ENCODE peak calls at places on chromosome 1, in six cellular contexts. One of them, this sample, is unnamed.

GRCh38 chr1:234649432-234650081 is 39.6 kb upstream of the IRF2BP2 start:
- DNase-seq in mesothelial cell of epicardium: no peak
- DNase-seq in osteocyte: no peak
- DNase-seq in cardiac fibroblast: peak
- DNase-seq in H1: no peak
- DNase-seq in breast epithelium: no peak
- DNase-seq in this sample: peak

GRCh38 chr1:151579436-151580225 is 32.2 kb upstream of the SNX27 start:
- DNase-seq in mesothelial cell of epicardium: no peak
- DNase-seq in osteocyte: no peak
- DNase-seq in cardiac fibroblast: peak
- DNase-seq in H1: no peak
- DNase-seq in breast epithelium: no peak
- DNase-seq in this sample: peak

GRCh38 chr1:33825506-33825905 is 38.4 kb upstream of the HMGB4 start:
- DNase-seq in mesothelial cell of epicardium: no peak
- DNase-seq in osteocyte: no peak
- DNase-seq in cardiac fibroblast: no peak
- DNase-seq in H1: no peak
- DNase-seq in breast epithelium: no peak
- DNase-seq in this sample: no peak

GRCh38 chr1:33004628-33005027 is 32.1 kb downstream of the AK2 start:
- DNase-seq in mesothelial cell of epicardium: no peak
- DNase-seq in osteocyte: no peak
- DNase-seq in cardiac fibroblast: peak
- DNase-seq in H1: no peak
- DNase-seq in breast epithelium: no peak
- DNase-seq in this sample: peak

GRCh38 chr1:43776043-43776761 is 68.9 kb downstream of the ST3GAL3 start:
- DNase-seq in mesothelial cell of epicardium: no peak
- DNase-seq in osteocyte: no peak
- DNase-seq in cardiac fibroblast: peak
- DNase-seq in H1: no peak
- DNase-seq in breast epithelium: no peak
- DNase-seq in this sample: peak

GRCh38 chr1:21896026-21896425 is 41.1 kb downstream of the HSPG2 start:
- DNase-seq in mesothelial cell of epicardium: no peak
- DNase-seq in osteocyte: no peak
- DNase-seq in cardiac fibroblast: no peak
- DNase-seq in H1: no peak
- DNase-seq in breast epithelium: no peak
- DNase-seq in this sample: no peak

GRCh38 chr1:118826669-118827068 is 161.5 kb downstream of the TBX15 start:
- DNase-seq in mesothelial cell of epicardium: no peak
- DNase-seq in osteocyte: no peak
- DNase-seq in cardiac fibroblast: no peak
- DNase-seq in H1: no peak
- DNase-seq in breast epithelium: no peak
- DNase-seq in this sample: no peak

GRCh38 chr1:29990304-29990703 is 733.1 kb downstream of the MATN1 start:
- DNase-seq in mesothelial cell of epicardium: no peak
- DNase-seq in osteocyte: peak
- DNase-seq in cardiac fibroblast: no peak
- DNase-seq in H1: peak
- DNase-seq in breast epithelium: no peak
- DNase-seq in this sample: no peak

GRCh38 chr1:154219511-154219910 is 1.2 kb upstream of the UBAP2L start:
- DNase-seq in mesothelial cell of epicardium: no peak
- DNase-seq in osteocyte: peak
- DNase-seq in cardiac fibroblast: peak
- DNase-seq in H1: no peak
- DNase-seq in breast epithelium: no peak
- DNase-seq in this sample: peak

GRCh38 chr1:218339267-218339831 is 5.8 kb upstream of the TGFB2 start:
- DNase-seq in mesothelial cell of epicardium: no peak
- DNase-seq in osteocyte: no peak
- DNase-seq in cardiac fibroblast: peak
- DNase-seq in H1: no peak
- DNase-seq in breast epithelium: no peak
- DNase-seq in this sample: peak

GRCh38 chr1:204286841-204287387 is 72.8 kb downstream of the PLEKHA6 start:
- DNase-seq in mesothelial cell of epicardium: no peak
- DNase-seq in osteocyte: no peak
- DNase-seq in cardiac fibroblast: no peak
- DNase-seq in H1: no peak
- DNase-seq in breast epithelium: peak
- DNase-seq in this sample: no peak

GRCh38 chr1:170664283-170664827 is 424 bp downstream of the PRRX1 start:
- DNase-seq in mesothelial cell of epicardium: no peak
- DNase-seq in osteocyte: no peak
- DNase-seq in cardiac fibroblast: peak
- DNase-seq in H1: peak
- DNase-seq in breast epithelium: no peak
- DNase-seq in this sample: no peak

GRCh38 chr1:93768380-93768863 is 86.8 kb upstream of the BCAR3 start:
- DNase-seq in mesothelial cell of epicardium: no peak
- DNase-seq in osteocyte: no peak
- DNase-seq in cardiac fibroblast: no peak
- DNase-seq in H1: no peak
- DNase-seq in breast epithelium: no peak
- DNase-seq in this sample: no peak

GRCh38 chr1:202452508-202452907 is 104.0 kb downstream of the PPP1R12B start:
- DNase-seq in mesothelial cell of epicardium: no peak
- DNase-seq in osteocyte: no peak
- DNase-seq in cardiac fibroblast: no peak
- DNase-seq in H1: no peak
- DNase-seq in breast epithelium: no peak
- DNase-seq in this sample: no peak

GRCh38 chr1:18805116-18805515 is 54.3 kb downstream of the TAS1R2 start:
- DNase-seq in mesothelial cell of epicardium: no peak
- DNase-seq in osteocyte: no peak
- DNase-seq in cardiac fibroblast: no peak
- DNase-seq in H1: no peak
- DNase-seq in breast epithelium: no peak
- DNase-seq in this sample: no peak

GRCh38 chr1:149844096-149844495 is 55.3 kb upstream of the BOLA1 start:
- DNase-seq in mesothelial cell of epicardium: no peak
- DNase-seq in osteocyte: no peak
- DNase-seq in cardiac fibroblast: peak
- DNase-seq in H1: no peak
- DNase-seq in breast epithelium: no peak
- DNase-seq in this sample: peak

GRCh38 chr1:8809342-8809736 is 8.1 kb downstream of the RERE start:
- DNase-seq in mesothelial cell of epicardium: no peak
- DNase-seq in osteocyte: no peak
- DNase-seq in cardiac fibroblast: peak
- DNase-seq in H1: no peak
- DNase-seq in breast epithelium: no peak
- DNase-seq in this sample: no peak

GRCh38 chr1:156599811-156600210 is 1.5 kb downstream of the GPATCH4 start:
- DNase-seq in mesothelial cell of epicardium: no peak
- DNase-seq in osteocyte: no peak
- DNase-seq in cardiac fibroblast: peak
- DNase-seq in H1: no peak
- DNase-seq in breast epithelium: no peak
- DNase-seq in this sample: peak

GRCh38 chr1:88683516-88683847 is 591 bp upstream of the PKN2 start:
- DNase-seq in mesothelial cell of epicardium: no peak
- DNase-seq in osteocyte: no peak
- DNase-seq in cardiac fibroblast: no peak
- DNase-seq in H1: no peak
- DNase-seq in breast epithelium: peak
- DNase-seq in this sample: no peak

GRCh38 chr1:160416369-160416768 is 16.0 kb downstream of the VANGL2 start:
- DNase-seq in mesothelial cell of epicardium: no peak
- DNase-seq in osteocyte: no peak
- DNase-seq in cardiac fibroblast: peak
- DNase-seq in H1: no peak
- DNase-seq in breast epithelium: no peak
- DNase-seq in this sample: peak

GRCh38 chr1:107879338-107879737 is 85.6 kb downstream of the VAV3 start:
- DNase-seq in mesothelial cell of epicardium: no peak
- DNase-seq in osteocyte: no peak
- DNase-seq in cardiac fibroblast: peak
- DNase-seq in H1: no peak
- DNase-seq in breast epithelium: no peak
- DNase-seq in this sample: no peak

GRCh38 chr1:147723691-147724323 is 36.6 kb downstream of the GJA5 start:
- DNase-seq in mesothelial cell of epicardium: no peak
- DNase-seq in osteocyte: no peak
- DNase-seq in cardiac fibroblast: peak
- DNase-seq in H1: peak
- DNase-seq in breast epithelium: no peak
- DNase-seq in this sample: peak

GRCh38 chr1:248852548-248852947 is 6.3 kb downstream of the ZNF692 start:
- DNase-seq in mesothelial cell of epicardium: no peak
- DNase-seq in osteocyte: peak
- DNase-seq in cardiac fibroblast: no peak
- DNase-seq in H1: no peak
- DNase-seq in breast epithelium: no peak
- DNase-seq in this sample: no peak

DNA sequence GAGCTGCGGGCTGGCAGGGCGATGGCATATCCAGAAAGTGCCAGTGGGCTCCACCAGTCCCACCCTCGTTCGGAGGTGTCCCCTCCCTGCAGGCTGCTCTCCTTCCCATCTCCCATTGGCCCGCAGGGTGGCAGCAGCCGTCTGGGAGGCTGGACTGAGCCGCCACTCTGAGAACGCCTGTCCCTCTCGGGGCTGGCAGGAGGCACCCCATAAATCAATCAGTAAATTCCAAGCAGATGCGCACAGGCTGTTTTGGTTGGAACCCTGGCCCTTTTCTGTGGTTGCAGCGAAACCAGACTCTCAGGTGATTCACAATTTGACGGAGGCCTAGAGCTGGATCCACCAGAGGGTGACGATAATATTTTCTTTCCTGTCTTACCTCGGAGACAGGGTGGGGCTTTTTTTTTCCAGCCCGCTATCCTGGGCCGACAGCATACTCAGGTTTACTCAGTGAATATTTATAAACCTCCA is 99.7 kb downstream of the GLIS1 start:
- DNase-seq in mesothelial cell of epicardium: peak
- DNase-seq in osteocyte: no peak
- DNase-seq in cardiac fibroblast: peak
- DNase-seq in H1: no peak
- DNase-seq in breast epithelium: peak
- DNase-seq in this sample: peak
- TF ChIP-seq CTCF in mesothelial cell of epicardium: no peak
- TF ChIP-seq CTCF in osteocyte: no peak
- TF ChIP-seq CTCF in cardiac fibroblast: no peak
- TF ChIP-seq CTCF in H1: peak
- TF ChIP-seq CTCF in breast epithelium: no peak
- TF ChIP-seq CTCF in this sample: no peak

GRCh38 chr1:27938488-27938887 is 3.7 kb downstream of the SMPDL3B start:
- DNase-seq in mesothelial cell of epicardium: no peak
- DNase-seq in osteocyte: no peak
- DNase-seq in cardiac fibroblast: no peak
- DNase-seq in H1: no peak
- DNase-seq in breast epithelium: no peak
- DNase-seq in this sample: no peak

GRCh38 chr1:27940870-27941269 is 6.1 kb downstream of the SMPDL3B start:
- DNase-seq in mesothelial cell of epicardium: no peak
- DNase-seq in osteocyte: no peak
- DNase-seq in cardiac fibroblast: no peak
- DNase-seq in H1: no peak
- DNase-seq in breast epithelium: no peak
- DNase-seq in this sample: no peak

GRCh38 chr1:27937524-27937836 is 2.7 kb downstream of the SMPDL3B start:
- DNase-seq in mesothelial cell of epicardium: no peak
- DNase-seq in osteocyte: no peak
- DNase-seq in cardiac fibroblast: no peak
- DNase-seq in H1: no peak
- DNase-seq in breast epithelium: no peak
- DNase-seq in this sample: no peak

GRCh38 chr1:27941671-27942540 is 7.1 kb downstream of the SMPDL3B start:
- DNase-seq in mesothelial cell of epicardium: no peak
- DNase-seq in osteocyte: no peak
- DNase-seq in cardiac fibroblast: no peak
- DNase-seq in H1: no peak
- DNase-seq in breast epithelium: no peak
- DNase-seq in this sample: no peak

GRCh38 chr1:27940297-27940696 is 5.5 kb downstream of the SMPDL3B start:
- DNase-seq in mesothelial cell of epicardium: no peak
- DNase-seq in osteocyte: no peak
- DNase-seq in cardiac fibroblast: peak
- DNase-seq in H1: peak
- DNase-seq in breast epithelium: no peak
- DNase-seq in this sample: peak
- TF ChIP-seq CTCF in mesothelial cell of epicardium: no peak
- TF ChIP-seq CTCF in osteocyte: peak
- TF ChIP-seq CTCF in cardiac fibroblast: peak
- TF ChIP-seq CTCF in H1: peak
- TF ChIP-seq CTCF in breast epithelium: no peak
- TF ChIP-seq CTCF in this sample: peak

GRCh38 chr1:3898994-3899775 is 887 bp downstream of the C1orf174 start:
- DNase-seq in mesothelial cell of epicardium: no peak
- DNase-seq in osteocyte: no peak
- DNase-seq in cardiac fibroblast: peak
- DNase-seq in H1: no peak
- DNase-seq in breast epithelium: no peak
- DNase-seq in this sample: peak
- TF ChIP-seq CTCF in mesothelial cell of epicardium: no peak
- TF ChIP-seq CTCF in osteocyte: no peak
- TF ChIP-seq CTCF in cardiac fibroblast: peak
- TF ChIP-seq CTCF in H1: peak
- TF ChIP-seq CTCF in breast epithelium: no peak
- TF ChIP-seq CTCF in this sample: peak

DNA sequence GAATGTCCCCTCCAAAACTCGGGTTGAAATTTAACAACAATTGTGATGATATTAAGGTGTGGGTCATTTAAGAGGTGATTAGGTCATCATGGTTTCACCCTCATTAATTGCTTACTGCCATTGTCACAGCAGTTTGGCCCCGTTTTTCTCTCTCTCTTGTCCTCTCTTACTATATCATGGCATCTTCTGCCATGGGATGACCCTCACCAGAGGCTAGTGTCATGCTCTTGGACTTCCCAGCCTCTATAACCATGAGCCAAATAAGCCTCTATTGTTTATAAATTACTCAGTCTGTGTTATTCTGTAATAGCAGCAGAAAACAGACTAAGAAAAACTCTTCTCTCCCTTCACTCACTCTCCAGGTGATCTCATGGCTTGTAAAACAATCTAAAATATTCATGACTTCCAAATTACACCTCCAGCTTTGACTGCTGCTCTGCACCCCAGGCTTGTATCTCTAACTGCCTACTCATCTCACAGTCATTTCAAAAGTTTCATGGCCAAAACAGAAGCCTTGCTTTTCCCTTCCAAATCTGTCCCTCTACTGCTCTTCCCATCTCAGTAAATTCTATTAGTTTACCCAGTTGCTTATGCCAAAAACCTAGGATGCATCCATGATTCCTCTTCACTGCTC is 9.4 kb upstream of the FAM76A start:
- DNase-seq in mesothelial cell of epicardium: no peak
- DNase-seq in osteocyte: no peak
- DNase-seq in cardiac fibroblast: no peak
- DNase-seq in H1: no peak
- DNase-seq in breast epithelium: no peak
- DNase-seq in this sample: no peak
- TF ChIP-seq CTCF in mesothelial cell of epicardium: no peak
- TF ChIP-seq CTCF in osteocyte: no peak
- TF ChIP-seq CTCF in cardiac fibroblast: no peak
- TF ChIP-seq CTCF in H1: no peak
- TF ChIP-seq CTCF in breast epithelium: no peak
- TF ChIP-seq CTCF in this sample: no peak